ENCODE peak calls at places on chromosomes 3 and 15, in nine cellular contexts. K, Z, F, Q, T, X, A, L and O are unnamed samples.
A peak's percentile ranks its signal among the peaks of the same experiment; 100 is the strongest.

GRCh38 chr3:142394921-142395622 is 52.8 kb downstream of the XRN1 start:
- DNase-seq in F (no peak), A (no peak), X (no peak), L (no peak), Q (no peak), Z (peak; percentile 30), T (no peak), K (no peak), O (no peak)

GRCh38 chr3:134852893-134853351 is 57.9 kb downstream of the EPHB1 start:
- DNase-seq in Z (no peak), X (no peak), A (no peak), K (no peak), F (no peak), T (no peak), L (no peak), Q (no peak), O (no peak)

GRCh38 chr3:185586644-185586964 is 509 bp downstream of the SENP2 start:
- DNase-seq in L (no peak), Z (no peak), T (no peak), Q (no peak), A (no peak), F (no peak), X (no peak), K (peak; percentile 63), O (no peak)

GRCh38 chr15:74622758-74623157 is 7.1 kb downstream of the CLK3 start:
- DNase-seq in Q (no peak), A (no peak), L (no peak), X (no peak), F (no peak), K (no peak), T (no peak), Z (no peak), O (no peak)

GRCh38 chr15:31405200-31405929 is 78.7 kb downstream of the KLF13 start:
- DNase-seq in Q (no peak), Z (peak; percentile 24), A (peak; percentile 42), K (no peak), T (no peak), L (no peak), F (no peak), X (no peak), O (no peak)

GRCh38 chr3:109643590-109643989 is 306.2 kb upstream of the DPPA4 start:
- DNase-seq in L (no peak), T (no peak), A (no peak), F (no peak), X (no peak), K (no peak), Z (peak; percentile 79), Q (peak; percentile 15), O (no peak)

GRCh38 chr3:116445291-116445841 is at the start of gene LSAMP:
- DNase-seq in X (peak; percentile 70), K (no peak), Q (peak; percentile 46), L (peak; percentile 65), F (no peak), A (no peak), T (peak; percentile 91), Z (peak; percentile 35), O (no peak)

GRCh38 chr3:57803647-57804081 is 47.6 kb downstream of the SLMAP start:
- DNase-seq in A (no peak), K (no peak), F (no peak), X (no peak), T (no peak), Z (peak; percentile 97), L (no peak), Q (peak; percentile 90), O (peak; percentile 22)

GRCh38 chr3:52670621-52671521 is 14.8 kb downstream of the PBRM1 start:
- DNase-seq in K (no peak), X (no peak), A (peak; percentile 100), F (no peak), L (no peak), Q (peak; percentile 99), T (no peak), Z (peak; percentile 100), O (no peak)

GRCh38 chr15:24678485-24678884 is 2.9 kb downstream of the NPAP1 start:
- DNase-seq in F (no peak), Z (no peak), A (no peak), X (no peak), K (no peak), T (no peak), Q (no peak), L (no peak), O (no peak)

GRCh38 chr3:129398803-129399144 is 29.7 kb downstream of the EFCAB12 start:
- DNase-seq in L (no peak), X (no peak), F (no peak), Z (peak; percentile 29), Q (peak; percentile 32), K (no peak), T (peak; percentile 52), A (peak; percentile 32), O (no peak)

GRCh38 chr3:112409061-112409460 is 76.1 kb downstream of the CD200 start:
- DNase-seq in L (no peak), Z (no peak), Q (no peak), A (no peak), F (no peak), X (no peak), K (no peak), T (no peak), O (peak; percentile 96)

GRCh38 chr15:60212536-60212935 is 185.2 kb downstream of the ANXA2 start:
- DNase-seq in K (no peak), T (no peak), L (no peak), Q (peak; percentile 7), F (no peak), Z (no peak), X (no peak), A (no peak), O (no peak)

GRCh38 chr3:196195664-196196255 is 15.4 kb downstream of the ZDHHC19 start:
- DNase-seq in F (no peak), Q (no peak), A (no peak), K (no peak), X (no peak), L (no peak), Z (no peak), T (no peak), O (no peak)

GRCh38 chr3:184556502-184557347 is 4.9 kb upstream of the EPHB3 start:
- DNase-seq in K (no peak), F (no peak), Q (no peak), Z (no peak), X (no peak), L (no peak), A (no peak), T (no peak), O (no peak)

GRCh38 chr3:56197991-56198390 is 270.3 kb downstream of the ERC2 start:
- DNase-seq in F (peak; percentile 68), K (no peak), T (no peak), L (no peak), X (no peak), Q (no peak), A (peak; percentile 79), Z (no peak), O (no peak)

GRCh38 chr3:127538569-127538968 is 52.0 kb downstream of the TPRA1 start:
- DNase-seq in K (peak; percentile 13), L (no peak), X (no peak), F (no peak), Z (no peak), A (no peak), T (peak; percentile 31), Q (no peak), O (no peak)

GRCh38 chr15:32877201-32877600 is 159.4 kb downstream of the GREM1 start:
- DNase-seq in K (no peak), F (no peak), Q (no peak), X (no peak), L (no peak), T (no peak), Z (no peak), A (no peak), O (no peak)

GRCh38 chr15:70100495-70101331 is 3.0 kb upstream of the TLE3 start:
- DNase-seq in K (peak; percentile 46), T (peak; percentile 81), L (no peak), F (no peak), A (peak; percentile 37), Q (peak; percentile 91), Z (peak; percentile 39), X (no peak), O (no peak)

GRCh38 chr3:85304360-85304964 is 345.7 kb downstream of the CADM2 start:
- DNase-seq in K (no peak), A (no peak), X (no peak), T (no peak), Q (no peak), L (no peak), Z (no peak), F (no peak), O (no peak)

GRCh38 chr3:157128771-157129671 is 30.9 kb downstream of the CCNL1 start:
- DNase-seq in K (no peak), T (no peak), A (no peak), F (peak; percentile 91), X (no peak), L (no peak), Z (peak; percentile 30), Q (peak; percentile 81), O (no peak)

GRCh38 chr3:178583963-178584575 is 47.8 kb downstream of the KCNMB2 start:
- DNase-seq in X (peak; percentile 17), K (peak; percentile 81), L (peak; percentile 88), T (no peak), F (no peak), A (no peak), Z (no peak), Q (no peak), O (peak; percentile 19)

GRCh38 chr3:135157045-135157444 is 362.0 kb downstream of the EPHB1 start:
- DNase-seq in X (no peak), F (no peak), L (no peak), T (no peak), Q (no peak), Z (no peak), A (no peak), K (no peak), O (no peak)

GRCh38 chr3:44033123-44033522 is 208.6 kb upstream of the TOPAZ1 start:
- DNase-seq in F (no peak), T (peak; percentile 39), Z (no peak), X (no peak), Q (no peak), L (no peak), K (no peak), A (no peak), O (no peak)

GRCh38 chr3:182794806-182795369 is 1.6 kb downstream of the ATP11B start:
- DNase-seq in F (no peak), L (no peak), Z (peak; percentile 20), K (no peak), T (no peak), Q (peak; percentile 15), X (no peak), A (no peak), O (no peak)

GRCh38 chr15:70875001-70875782 is 17.0 kb downstream of the THAP10 start:
- DNase-seq in K (no peak), T (no peak), F (no peak), Q (peak; percentile 68), X (no peak), A (no peak), L (no peak), Z (peak; percentile 58), O (no peak)

GRCh38 chr3:127171721-127172120 is 21.2 kb upstream of the PRR23E start:
- DNase-seq in F (no peak), A (no peak), Z (no peak), Q (no peak), X (no peak), T (no peak), K (no peak), L (no peak), O (no peak)

GRCh38 chr3:46280105-46280797 is 38.0 kb downstream of the CCR3 start:
- DNase-seq in X (no peak), A (no peak), T (no peak), K (no peak), Q (peak; percentile 35), Z (peak; percentile 30), F (peak; percentile 90), L (no peak), O (no peak)